ENCODE peak calls at places on chromosomes 13 and 19, in four cellular contexts. N is cardiac muscle cell, E is tibial nerve, B is mesendoderm. O is an unnamed sample.

GRCh38 chr19:3178377-3178972 is at the start of gene S1PR4:
- DNase-seq in E (no peak), N (no peak), B (no peak), O (no peak)

GRCh38 chr19:1725100-1726064 is 27.9 kb upstream of the ONECUT3 start:
- DNase-seq in B (peak), E (peak), N (peak), O (no peak)

GRCh38 chr13:98672947-98673545 is 79.4 kb downstream of the SLC15A1 start:
- DNase-seq in E (peak), N (peak), B (peak), O (peak)

GRCh38 chr13:108121406-108121805 is 93.9 kb downstream of the LIG4 start:
- DNase-seq in N (no peak), E (no peak), B (peak), O (no peak)

GRCh38 chr13:26011996-26012688 is 39.7 kb downstream of the SHISA2 start:
- DNase-seq in B (no peak), N (no peak), E (no peak), O (no peak)

GRCh38 chr19:35109395-35110112 is 6.1 kb upstream of the FXYD3 start:
- DNase-seq in B (no peak), E (no peak), N (no peak), O (no peak)

GRCh38 chr19:41688098-41688497 is at the start of gene CEACAM7:
- DNase-seq in E (no peak), B (no peak), N (no peak), O (no peak)

GRCh38 chr19:58518261-58519086 is 1.1 kb downstream of the ZBTB45 start:
- DNase-seq in N (no peak), E (no peak), B (no peak), O (no peak)

GRCh38 chr19:55255618-55256423 is 3.0 kb downstream of the PPP6R1 start:
- DNase-seq in E (no peak), N (no peak), B (no peak), O (no peak)

GRCh38 chr19:36160821-36161596 is 8.8 kb upstream of the COX7A1 start:
- DNase-seq in N (no peak), B (peak), E (no peak), O (no peak)

GRCh38 chr19:33399081-33399744 is 25.7 kb downstream of the CEBPG start:
- DNase-seq in N (no peak), E (no peak), B (no peak), O (no peak)

GRCh38 chr13:106523566-106523965 is 11.9 kb downstream of the EFNB2 start:
- DNase-seq in N (no peak), E (no peak), B (no peak), O (no peak)

GRCh38 chr19:56111601-56112312 is 9.3 kb downstream of the ZNF787 start:
- DNase-seq in N (no peak), B (no peak), E (no peak), O (no peak)

GRCh38 chr13:26653310-26653709 is 95.8 kb downstream of the WASF3 start:
- DNase-seq in N (no peak), E (no peak), B (no peak), O (no peak)

GRCh38 chr13:70923863-70924752 is 815.9 kb upstream of the KLHL1 start:
- DNase-seq in N (no peak), B (no peak), E (no peak), O (no peak)

GRCh38 chr13:106182404-106182803 is 353.1 kb downstream of the EFNB2 start:
- DNase-seq in N (no peak), E (no peak), B (peak), O (peak)

GRCh38 chr19:58356236-58356970 is 3.1 kb upstream of the A1BG start:
- DNase-seq in B (no peak), E (no peak), N (no peak), O (no peak)

GRCh38 chr19:33224694-33225457 is 774 bp downstream of the SLC7A10 start:
- DNase-seq in B (no peak), N (no peak), E (no peak), O (no peak)

GRCh38 chr13:75635621-75636338 is at the start of gene LMO7:
- DNase-seq in B (peak), N (peak), E (peak), O (no peak)

DNA sequence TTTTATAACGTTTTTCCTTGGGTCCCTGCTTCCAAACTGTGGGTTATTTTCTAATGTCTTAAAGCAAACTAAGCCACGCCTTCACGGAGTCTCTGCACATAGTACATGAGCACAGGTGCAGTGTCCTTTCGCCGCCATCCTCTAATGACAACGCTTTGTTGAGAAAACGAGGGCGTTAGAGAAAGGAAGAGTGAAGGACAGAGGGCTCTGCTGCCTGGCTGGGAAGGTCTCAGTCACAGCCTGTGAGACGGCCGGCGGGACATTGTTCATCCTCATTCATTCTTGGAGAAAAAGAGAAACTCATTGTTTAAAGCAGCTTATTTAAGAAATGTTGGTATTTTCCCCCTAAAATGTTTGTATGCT is 9.5 kb downstream of the IL17D start:
- DNase-seq in B (no peak), N (peak), E (no peak), O (no peak)
- H3K4me3 ChIP-seq in B (no peak), N (no peak), E (peak), O (no peak)

GRCh38 chr13:66965146-66965545 is 265.0 kb downstream of the PCDH9 start:
- DNase-seq in N (no peak), B (no peak), E (no peak), O (no peak)
- H3K4me3 ChIP-seq in N (no peak), B (no peak), E (no peak), O (no peak)

GRCh38 chr13:110337287-110337686 is 30.2 kb downstream of the COL4A2 start:
- DNase-seq in N (no peak), B (no peak), E (no peak), O (no peak)

GRCh38 chr13:110334841-110335490 is 27.9 kb downstream of the COL4A2 start:
- DNase-seq in E (no peak), B (no peak), N (no peak), O (peak)

GRCh38 chr13:110338441-110339101 is 31.5 kb downstream of the COL4A2 start:
- DNase-seq in B (peak), N (peak), E (peak), O (peak)

GRCh38 chr13:110336108-110336507 is 29.0 kb downstream of the COL4A2 start:
- DNase-seq in E (no peak), N (no peak), B (no peak), O (no peak)

DNA sequence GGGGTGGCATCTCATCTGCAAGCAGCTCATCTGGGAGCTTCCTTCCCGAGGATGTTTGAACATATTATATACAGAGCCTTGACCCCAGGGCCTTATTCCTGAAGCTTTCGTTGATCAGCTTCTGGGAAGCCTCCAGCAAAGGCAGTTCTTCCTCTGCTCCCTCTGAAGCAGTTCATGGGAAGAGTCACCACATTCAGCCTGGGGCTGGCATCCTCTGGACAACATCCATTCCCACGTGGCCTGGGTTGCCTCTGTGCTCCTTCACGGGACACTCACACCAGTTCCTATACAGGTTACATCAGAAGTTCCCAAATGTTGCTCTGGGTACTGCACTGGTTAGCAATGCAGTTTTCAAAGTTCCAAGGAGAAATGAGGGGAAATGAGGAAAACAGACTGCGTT is 29.6 kb downstream of the COL4A2 start:
- DNase-seq in B (no peak), N (no peak), E (no peak), O (no peak)
- H3K4me3 ChIP-seq in B (no peak), N (no peak), E (no peak), O (no peak)

DNA sequence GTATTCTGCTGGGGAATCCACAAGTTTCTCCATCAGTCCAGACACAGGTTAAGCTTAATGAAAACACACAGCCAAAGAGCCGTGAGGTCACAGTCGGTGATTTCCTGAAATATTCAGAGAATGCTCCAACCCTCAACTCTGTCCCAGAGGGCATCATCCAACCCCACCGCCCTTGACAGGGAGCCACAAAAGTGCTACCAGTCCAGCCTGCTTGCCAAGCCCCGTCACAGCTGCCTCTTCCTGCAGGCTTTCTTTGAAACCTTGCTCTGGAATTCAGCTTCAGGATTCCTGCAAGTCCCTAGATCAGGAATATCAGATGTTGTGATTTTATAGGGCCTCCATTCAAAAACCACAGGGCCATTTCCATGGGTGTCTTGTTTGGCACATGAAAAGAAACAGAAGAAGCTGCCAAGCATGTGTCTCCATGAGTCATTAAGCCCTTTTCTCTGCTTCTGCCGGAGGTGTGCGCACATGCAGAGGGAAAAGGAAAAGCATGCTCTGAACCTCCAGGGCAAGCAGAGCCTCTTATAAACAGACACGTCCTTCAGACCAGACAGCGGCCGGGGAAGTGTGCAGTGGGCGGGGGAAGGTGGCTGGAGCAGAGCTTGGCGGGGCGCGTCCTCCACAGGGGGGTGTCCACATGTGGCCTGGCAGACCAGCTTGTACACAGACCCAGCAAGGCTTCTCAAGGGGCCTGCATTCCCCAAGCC is 164.7 kb downstream of the KATNAL1 start:
- DNase-seq in E (peak), B (peak), N (no peak), O (peak)
- H3K4me3 ChIP-seq in E (no peak), B (no peak), N (no peak), O (no peak)

DNA sequence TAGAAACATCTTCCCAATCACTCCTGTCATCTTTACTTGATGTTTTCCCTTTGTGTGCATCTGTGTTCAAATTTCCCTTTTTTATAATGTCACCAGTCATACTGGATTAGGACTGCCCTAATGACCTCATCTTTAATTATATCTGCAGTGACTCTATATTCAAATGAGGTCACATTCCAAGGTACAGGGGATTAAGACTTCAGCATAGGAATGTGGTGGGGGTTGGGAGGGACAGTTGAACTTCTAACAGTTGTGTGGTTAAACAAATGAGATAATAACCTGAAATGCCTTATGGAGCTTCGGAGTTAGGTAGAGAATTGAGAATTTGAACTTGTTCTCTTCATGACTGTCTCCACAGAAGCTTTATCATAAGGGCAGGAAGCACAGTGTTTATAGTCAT is 23.0 kb downstream of the PAN3 start:
- DNase-seq in B (peak), E (no peak), N (peak), O (no peak)
- H3K4me3 ChIP-seq in B (no peak), E (no peak), N (no peak), O (no peak)

GRCh38 chr13:111210082-111210481 is 95.0 kb downstream of the ARHGEF7 start:
- DNase-seq in B (no peak), N (no peak), E (no peak), O (no peak)

GRCh38 chr13:111211789-111212516 is 96.8 kb downstream of the ARHGEF7 start:
- DNase-seq in E (no peak), B (peak), N (peak), O (peak)

GRCh38 chr13:111210488-111210887 is 95.4 kb downstream of the ARHGEF7 start:
- DNase-seq in N (no peak), E (no peak), B (peak), O (no peak)

GRCh38 chr13:111210945-111211469 is 95.9 kb downstream of the ARHGEF7 start:
- DNase-seq in B (peak), E (no peak), N (no peak), O (no peak)

DNA sequence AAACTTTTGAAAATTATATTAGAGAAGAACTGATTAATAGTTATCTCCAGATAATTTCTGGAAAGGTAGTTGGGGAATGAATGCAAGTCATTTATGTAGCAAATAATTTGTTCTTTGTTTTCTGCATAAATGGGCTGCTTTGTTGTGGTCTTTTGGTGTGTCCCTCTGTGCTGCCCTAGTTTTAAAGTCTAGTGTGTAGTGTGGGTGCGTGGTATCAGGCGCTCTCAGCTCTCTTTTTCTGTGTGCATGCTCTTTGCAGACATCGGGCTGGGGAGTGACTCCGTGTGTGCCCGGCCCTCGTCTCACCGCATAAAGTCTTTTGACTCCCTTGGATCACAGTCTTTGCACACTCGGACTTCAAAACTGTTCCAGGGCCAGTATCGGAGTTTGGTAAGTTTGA is 94.5 kb downstream of the ARHGEF7 start:
- DNase-seq in N (no peak), B (no peak), E (no peak), O (no peak)
- H3K4me3 ChIP-seq in N (no peak), B (no peak), E (peak), O (no peak)

O was measured in astrocyte of the cerebellum.